ENCODE peak calls at places on chromosomes 12 and 14, in seven cellular contexts. Y is HCT116, W is esophagus muscularis mucosa, N is heart left ventricle, R is colonic mucosa, X is cardiac muscle cell, M is GM23338. Q is an unnamed sample. For H3K4me1, the result is how much of the 10 kb centered on the place peaks cover.

GRCh38 chr12:113854385-113855136 is 111.6 kb downstream of the RBM19 start:
- DNase-seq in Y (no peak), W (no peak), R (no peak), X (no peak), N (no peak), M (no peak), Q (no peak)

GRCh38 chr14:93892923-93893549 is 34.1 kb upstream of the FAM181A start:
- DNase-seq in N (peak), R (peak), M (peak), W (peak), Y (peak), X (peak), Q (peak)

GRCh38 chr14:70032447-70032846 is 153.2 kb downstream of the SMOC1 start:
- DNase-seq in X (no peak), R (no peak), W (no peak), Y (no peak), N (no peak), M (peak), Q (no peak)

GRCh38 chr12:3686463-3686862 is 66.4 kb downstream of the CRACR2A start:
- DNase-seq in Y (no peak), R (no peak), X (no peak), M (no peak), W (no peak), N (no peak), Q (no peak)

GRCh38 chr14:51962678-51963077 is 26.7 kb upstream of the RTRAF start:
- DNase-seq in Y (no peak), N (no peak), W (no peak), X (no peak), R (no peak), M (peak), Q (no peak)

GRCh38 chr12:116037941-116038837 is 239.3 kb downstream of the MED13L start:
- DNase-seq in M (no peak), W (no peak), X (no peak), N (no peak), Y (no peak), R (no peak), Q (no peak)

GRCh38 chr14:66496188-66496807 is 10.1 kb downstream of the CCDC196 start:
- DNase-seq in M (no peak), R (peak), N (no peak), X (no peak), Y (no peak), W (no peak), Q (no peak)

GRCh38 chr12:46371718-46372130 is 849 bp downstream of the SLC38A2 start:
- DNase-seq in R (peak), X (peak), Y (no peak), M (no peak), N (peak), W (peak), Q (no peak)

GRCh38 chr12:132475304-132476037 is 14.5 kb upstream of the FBRSL1 start:
- DNase-seq in N (no peak), M (no peak), X (no peak), R (no peak), Y (no peak), W (no peak), Q (no peak)

GRCh38 chr12:10501031-10501430 is 4.7 kb upstream of the EIF2S3B start:
- DNase-seq in M (no peak), W (no peak), N (no peak), R (no peak), Y (peak), X (no peak), Q (no peak)

GRCh38 chr12:91913124-91913523 is 232.5 kb downstream of the BTG1 start:
- DNase-seq in Y (no peak), N (no peak), W (no peak), R (no peak), X (no peak), M (no peak), Q (no peak)

GRCh38 chr12:118537481-118537917 is 161.1 kb downstream of the SUDS3 start:
- DNase-seq in W (no peak), X (peak), N (peak), R (no peak), M (peak), Y (no peak), Q (no peak)

GRCh38 chr12:48973531-48973930 is 2.0 kb upstream of the WNT10B start:
- DNase-seq in Y (no peak), R (no peak), M (no peak), W (no peak), N (no peak), X (no peak), Q (no peak)

GRCh38 chr14:68682166-68683103 is 110.4 kb downstream of the ZFP36L1 start:
- DNase-seq in Y (no peak), R (peak), X (no peak), N (peak), W (no peak), M (no peak), Q (peak)

GRCh38 chr14:62943202-62943601 is 102.1 kb downstream of the KCNH5 start:
- DNase-seq in M (no peak), X (no peak), Y (no peak), N (no peak), R (no peak), W (no peak), Q (no peak)

GRCh38 chr14:105390849-105391500 is 7.4 kb upstream of the TEX22 start:
- DNase-seq in X (no peak), Y (no peak), N (no peak), M (no peak), W (no peak), R (no peak), Q (no peak)

GRCh38 chr14:93239869-93240677 is 33.0 kb downstream of the UBR7 start:
- DNase-seq in M (no peak), Y (peak), R (no peak), W (no peak), N (no peak), X (no peak), Q (peak)

GRCh38 chr12:46891306-46891705 is 65.5 kb upstream of the SLC38A4 start:
- DNase-seq in R (no peak), Y (no peak), X (no peak), M (no peak), N (no peak), W (no peak), Q (no peak)

GRCh38 chr14:104580961-104581360 is 1.4 kb downstream of the C14orf180 start:
- DNase-seq in N (peak), R (no peak), X (no peak), Y (no peak), M (no peak), W (no peak), Q (no peak)

GRCh38 chr12:90368081-90368480 is 586.9 kb downstream of the CCER1 start:
- DNase-seq in R (no peak), N (no peak), M (no peak), W (no peak), Y (no peak), X (no peak), Q (no peak)

GRCh38 chr12:56565510-56566101 is 44.0 kb downstream of the RBMS2 start:
- DNase-seq in X (peak), R (peak), M (peak), W (no peak), Y (no peak), N (peak), Q (peak)

GRCh38 chr12:45726594-45727300 is 2.8 kb upstream of the ARID2 start:
- DNase-seq in N (peak), W (peak), Y (no peak), M (peak), X (peak), R (peak), Q (peak)

GRCh38 chr12:57219205-57219992 is 2.8 kb downstream of the NXPH4 start:
- DNase-seq in N (no peak), X (no peak), M (no peak), W (no peak), R (no peak), Y (no peak), Q (no peak)

GRCh38 chr14:47596860-47597259 is 78.5 kb downstream of the MDGA2 start:
- DNase-seq in W (no peak), N (no peak), X (no peak), R (no peak), M (no peak), Y (no peak), Q (no peak)

GRCh38 chr14:94322648-94323570 is at the start of gene SERPINA6:
- DNase-seq in X (no peak), W (peak), Y (no peak), N (no peak), M (no peak), R (peak), Q (no peak)

GRCh38 chr12:101021442-101021841 is 188.6 kb downstream of the SLC5A8 start:
- DNase-seq in R (no peak), M (no peak), N (no peak), X (no peak), Y (no peak), W (no peak), Q (no peak)

GRCh38 chr12:54294152-54294913 is 6.5 kb downstream of the NFE2 start:
- DNase-seq in W (no peak), N (peak), Y (no peak), X (peak), R (peak), M (peak), Q (no peak)

GRCh38 chr12:106305376-106305775 is 2.8 kb downstream of the TCP11L2 start:
- DNase-seq in W (no peak), M (peak), R (no peak), N (no peak), Y (no peak), X (no peak), Q (peak)

GRCh38 chr12:19171731-19172130 is 42.2 kb downstream of the PLEKHA5 start:
- DNase-seq in N (no peak), Y (no peak), W (no peak), M (no peak), R (no peak), X (peak), Q (no peak)

GRCh38 chr12:42933461-42934081 is 344.0 kb upstream of the PRICKLE1 start:
- DNase-seq in Y (no peak), R (no peak), X (no peak), M (no peak), N (no peak), W (no peak), Q (no peak)
- H3K27ac ChIP-seq in Y (no peak), R (no peak), X (no peak), M (no peak), N (no peak), W (no peak), Q (no peak)

GRCh38 chr14:102042699-102043098 is 44.1 kb downstream of the HSP90AA1 start:
- DNase-seq in X (no peak), W (no peak), M (no peak), N (no peak), R (no peak), Y (no peak), Q (no peak)
- H3K4me1 ChIP-seq in X (under half), W (under half), M (under half), N (under half), R (under half), Y (under half), Q (under half)

DNA sequence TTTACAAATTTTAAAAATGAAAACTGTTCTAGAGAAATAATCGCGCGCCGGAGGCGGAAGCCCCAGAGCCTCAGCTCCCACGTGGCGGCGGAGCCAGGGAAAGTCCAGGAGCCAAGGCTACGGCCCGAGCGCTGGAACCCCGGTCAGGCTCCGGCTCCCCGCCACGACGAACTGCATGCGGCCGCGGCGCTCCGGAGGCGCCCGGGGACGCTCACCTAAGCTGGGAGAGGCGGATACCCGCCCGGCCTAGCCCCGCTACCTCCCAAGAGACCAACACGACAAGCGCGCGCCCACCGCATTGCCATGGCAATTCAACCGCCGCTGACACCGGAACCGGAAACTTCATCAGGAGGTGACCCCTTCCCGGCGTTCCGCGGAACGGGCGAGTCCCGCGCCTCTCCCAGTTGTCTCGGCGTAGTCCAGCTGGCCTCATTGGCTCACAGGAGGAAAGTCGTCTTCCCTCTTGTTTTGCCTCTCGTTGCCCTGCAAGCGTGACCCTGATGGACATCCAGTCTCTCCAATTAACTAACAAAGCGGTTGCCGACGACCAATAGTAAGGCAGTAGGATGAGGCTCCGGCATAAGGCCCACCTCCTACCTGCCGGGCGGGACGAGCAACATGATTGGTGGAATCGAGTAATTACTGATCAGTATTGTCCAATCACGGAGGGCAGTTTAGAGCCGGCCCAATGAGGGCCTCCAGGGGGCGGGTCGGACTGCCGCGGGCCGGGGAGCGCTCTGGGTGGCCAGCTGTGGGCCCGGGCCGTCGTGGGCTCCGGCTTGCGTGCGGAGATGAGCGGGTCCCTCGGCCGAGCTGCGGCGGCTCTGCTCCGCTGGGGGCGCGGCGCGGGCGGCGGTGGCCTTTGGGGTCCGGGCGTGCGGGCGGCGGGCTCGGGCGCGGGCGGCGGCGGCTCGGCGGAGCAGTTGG is at the start of gene GLRX5:
- DNase-seq in W (peak), X (peak), M (peak), Y (peak), R (peak), N (peak), Q (peak)
- TF ChIP-seq CTCF in W (peak), X (no peak), M (no peak), Y (no peak), R (no peak), N (peak), Q (no peak)

GRCh38 chr12:75712223-75712622 is 200.8 kb upstream of the KRR1 start:
- DNase-seq in R (no peak), X (no peak), M (no peak), W (no peak), N (no peak), Y (peak), Q (peak)
- H3K27ac ChIP-seq in R (no peak), X (no peak), M (no peak), W (no peak), N (peak), Y (peak), Q (peak)

GRCh38 chr12:27865421-27865820 is 85.4 kb upstream of the MANSC4 start:
- DNase-seq in N (no peak), Y (no peak), W (no peak), R (no peak), M (no peak), X (no peak), Q (peak)
- H3K4me1 ChIP-seq in N (under half), Y (under half), W (under half), R (under half), M (under half), X (under half), Q (under half)

GRCh38 chr14:33849455-33849801 is 101.4 kb downstream of the EGLN3 start:
- DNase-seq in W (no peak), M (no peak), X (no peak), Y (no peak), R (no peak), N (no peak), Q (no peak)
- TF ChIP-seq CTCF in W (no peak), M (no peak), X (no peak), Y (no peak), R (no peak), N (no peak), Q (no peak)

GRCh38 chr12:27965966-27966365 is 6.6 kb downstream of the PTHLH start:
- DNase-seq in X (no peak), W (no peak), R (no peak), Y (no peak), N (no peak), M (no peak), Q (peak)
- H3K27ac ChIP-seq in X (no peak), W (no peak), R (no peak), Y (no peak), N (no peak), M (no peak), Q (peak)

DNA sequence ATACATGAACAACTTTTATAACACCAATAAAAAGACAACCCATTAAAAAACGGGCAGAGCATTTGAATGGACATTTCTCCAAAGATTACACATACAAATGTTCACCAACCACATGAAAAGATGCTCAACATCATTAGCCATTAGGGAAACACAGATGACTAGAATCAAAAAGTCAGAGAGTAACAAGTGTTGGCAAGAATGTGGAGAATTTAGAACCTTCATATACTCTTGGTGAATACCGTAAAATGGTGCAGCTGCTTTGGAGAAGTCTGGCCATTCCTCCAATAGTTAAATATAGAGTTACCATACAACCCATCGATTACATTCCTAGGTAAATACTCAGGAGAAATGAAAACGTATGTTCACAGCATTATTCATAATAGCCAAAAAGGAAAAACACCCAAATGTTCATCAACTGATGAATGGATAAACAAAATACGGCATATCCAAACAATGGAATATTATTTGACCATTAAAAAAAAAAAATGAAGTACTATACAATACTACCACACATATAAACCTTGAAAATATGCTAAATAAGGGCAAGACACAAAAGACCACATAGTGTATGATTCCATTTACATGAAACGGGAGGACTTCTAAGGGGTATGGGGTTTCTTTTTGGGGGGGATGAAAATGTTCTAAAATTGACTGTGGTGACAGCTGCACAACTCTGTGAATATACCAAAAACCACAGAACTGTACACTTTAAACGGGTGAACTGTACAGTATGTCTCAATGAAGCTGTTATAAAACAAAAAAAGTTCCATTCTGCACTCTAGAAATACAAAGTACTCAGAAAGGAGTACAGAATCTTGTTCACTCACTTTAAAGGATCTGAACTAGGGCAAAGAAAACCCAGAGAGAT is 3.2 kb downstream of the CORO1C start:
- DNase-seq in Y (no peak), R (no peak), M (no peak), N (no peak), X (no peak), W (no peak), Q (no peak)
- H3K4me1 ChIP-seq in Y (half or more), R (under half), M (under half), N (under half), X (under half), W (half or more), Q (under half)

GRCh38 chr12:40946612-40947194 is 241.4 kb upstream of the PDZRN4 start:
- DNase-seq in M (peak), R (no peak), N (no peak), X (peak), W (no peak), Y (peak), Q (no peak)
- TF ChIP-seq CTCF in M (peak), R (peak), N (peak), X (peak), W (peak), Y (peak), Q (peak)

DNA sequence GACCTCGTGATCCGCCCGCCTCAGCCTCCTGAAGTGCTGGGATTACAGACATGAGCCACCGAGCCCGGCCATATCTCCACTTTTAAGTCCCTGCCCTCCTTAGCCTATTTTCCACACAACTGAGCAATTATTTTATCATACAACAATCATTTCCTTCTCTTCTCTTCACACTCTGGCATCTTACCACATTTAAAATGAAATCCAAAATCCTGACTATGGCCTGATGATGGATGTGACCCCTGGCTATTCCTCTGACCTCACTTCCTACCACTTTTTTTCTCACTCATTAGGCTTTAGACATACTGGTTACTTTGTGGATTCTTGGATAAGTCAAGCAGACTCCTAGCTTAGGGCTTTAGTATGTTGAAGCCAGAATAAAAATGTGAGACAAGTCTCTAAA is 21.9 kb upstream of the EID3 start:
- DNase-seq in N (no peak), Y (no peak), X (no peak), R (no peak), W (no peak), M (no peak), Q (no peak)
- H3K27ac ChIP-seq in N (no peak), Y (no peak), X (no peak), R (no peak), W (no peak), M (no peak), Q (no peak)